ENCODE peak calls at places on chromosomes 6 and 20, in five cellular contexts. V, J, H, N and W are unnamed samples.

GRCh38 chr6:17957488-17957887 is 29.9 kb downstream of the KIF13A start:
- DNase-seq in V (no peak), J (no peak), H (no peak), N (no peak), W (peak)

GRCh38 chr6:138734585-138734984 is 39.0 kb upstream of the CCDC28A start:
- DNase-seq in V (no peak), J (no peak), H (no peak), N (no peak), W (no peak)

GRCh38 chr6:31586013-31586412 is at the start of gene LST1:
- DNase-seq in V (no peak), J (no peak), H (no peak), N (no peak), W (peak)

GRCh38 chr20:3995067-3995748 is 20.1 kb downstream of the RNF24 start:
- DNase-seq in V (no peak), J (no peak), H (no peak), N (peak), W (peak)

GRCh38 chr20:25487306-25487705 is 79.8 kb downstream of the GINS1 start:
- DNase-seq in V (no peak), J (no peak), H (no peak), N (no peak), W (no peak)

GRCh38 chr6:55694148-55694547 is 115.2 kb upstream of the HMGCLL1 start:
- DNase-seq in V (no peak), J (no peak), H (no peak), N (peak), W (peak)

GRCh38 chr20:4104842-4105241 is 89.5 kb upstream of the RNF24 start:
- DNase-seq in V (no peak), J (no peak), H (no peak), N (no peak), W (no peak)

GRCh38 chr6:100986921-100987320 is 105.8 kb upstream of the ASCC3 start:
- DNase-seq in V (no peak), J (no peak), H (no peak), N (no peak), W (no peak)

GRCh38 chr6:34514593-34515472 is 41.3 kb downstream of the SPDEF start:
- DNase-seq in V (peak), J (no peak), H (no peak), N (peak), W (peak)

GRCh38 chr20:50325215-50325614 is 134.6 kb downstream of the CEBPB start:
- DNase-seq in V (no peak), J (no peak), H (no peak), N (no peak), W (no peak)

GRCh38 chr20:19540401-19540800 is 217.7 kb upstream of the RIN2 start:
- DNase-seq in V (no peak), J (no peak), H (no peak), N (no peak), W (peak)

GRCh38 chr6:30754631-30755030 is 10.3 kb upstream of the IER3 start:
- DNase-seq in V (no peak), J (no peak), H (no peak), N (no peak), W (peak)

GRCh38 chr6:128410584-128410983 is 109.8 kb downstream of the PTPRK start:
- DNase-seq in V (no peak), J (no peak), H (no peak), N (no peak), W (no peak)

GRCh38 chr20:24060851-24061590 is 72.4 kb upstream of the GGTLC1 start:
- DNase-seq in V (no peak), J (no peak), H (no peak), N (no peak), W (no peak)

GRCh38 chr6:108897371-108897770 is 49.1 kb downstream of the ARMC2 start:
- DNase-seq in V (no peak), J (no peak), H (no peak), N (peak), W (peak)

GRCh38 chr20:49999329-49999728 is 16.5 kb downstream of the SNAI1 start:
- DNase-seq in V (no peak), J (no peak), H (no peak), N (no peak), W (no peak)

GRCh38 chr6:133259561-133259960 is 18.4 kb downstream of the EYA4 start:
- DNase-seq in V (no peak), J (no peak), H (no peak), N (no peak), W (no peak)

GRCh38 chr6:23277521-23278227 is 708.3 kb downstream of the HDGFL1 start:
- DNase-seq in V (no peak), J (no peak), H (no peak), N (no peak), W (no peak)

GRCh38 chr6:131379951-131380350 is 193.1 kb upstream of the ARG1 start:
- DNase-seq in V (no peak), J (no peak), H (no peak), N (peak), W (peak)

GRCh38 chr6:22366214-22366613 is 69.4 kb upstream of the PRL start:
- DNase-seq in V (no peak), J (no peak), H (no peak), N (no peak), W (no peak)

GRCh38 chr20:48064929-48065328 is 279.6 kb upstream of the SULF2 start:
- DNase-seq in V (no peak), J (no peak), H (no peak), N (peak), W (no peak)

GRCh38 chr6:97294451-97294850 is 11.4 kb upstream of the MMS22L start:
- DNase-seq in V (no peak), J (no peak), H (no peak), N (peak), W (peak)

GRCh38 chr6:167937301-167937700 is 60.2 kb upstream of the KIF25 start:
- DNase-seq in V (no peak), J (no peak), H (no peak), N (no peak), W (no peak)

GRCh38 chr20:17889226-17889625 is 79.4 kb downstream of the SNX5 start:
- DNase-seq in V (no peak), J (no peak), H (no peak), N (peak), W (peak)

GRCh38 chr20:17431621-17432364 is 99.4 kb downstream of the BFSP1 start:
- DNase-seq in V (peak), J (no peak), H (peak), N (peak), W (peak)

GRCh38 chr6:42158011-42158410 is 15.2 kb upstream of the GUCA1A start:
- DNase-seq in V (no peak), J (no peak), H (no peak), N (no peak), W (no peak)

GRCh38 chr6:166434336-166434735 is 51.6 kb upstream of the MPC1 start:
- DNase-seq in V (no peak), J (no peak), H (no peak), N (no peak), W (no peak)

GRCh38 chr20:39069976-39070375 is 107.8 kb downstream of the DHX35 start:
- DNase-seq in V (no peak), J (no peak), H (no peak), N (no peak), W (no peak)

GRCh38 chr20:17617868-17618672 is 48.2 kb downstream of the DSTN start:
- DNase-seq in V (peak), J (peak), H (no peak), N (no peak), W (no peak)

GRCh38 chr6:163626073-163626867 is 211.8 kb downstream of the QKI start:
- DNase-seq in V (no peak), J (no peak), H (no peak), N (no peak), W (peak)

GRCh38 chr20:1150218-1150617 is 31.8 kb downstream of the PSMF1 start:
- DNase-seq in V (no peak), J (no peak), H (no peak), N (no peak), W (peak)

GRCh38 chr20:17228624-17229061 is 1.8 kb downstream of the PCSK2 start:
- DNase-seq in V (peak), J (peak), H (no peak), N (no peak), W (no peak)

GRCh38 chr6:84774174-84775158 is 10.1 kb upstream of the TBX18 start:
- DNase-seq in V (peak), J (no peak), H (no peak), N (peak), W (peak)

GRCh38 chr20:46022411-46023147 is 6.4 kb upstream of the SLC12A5 start:
- DNase-seq in V (peak), J (no peak), H (peak), N (no peak), W (peak)

GRCh38 chr20:44730441-44730840 is 15.2 kb upstream of the KCNK15 start:
- DNase-seq in V (no peak), J (no peak), H (no peak), N (peak), W (peak)

GRCh38 chr6:25893778-25894177 is 19.7 kb upstream of the SLC17A3 start:
- DNase-seq in V (no peak), J (no peak), H (no peak), N (no peak), W (no peak)

GRCh38 chr6:144939926-144940325 is 654.8 kb downstream of the UTRN start:
- DNase-seq in V (no peak), J (no peak), H (no peak), N (peak), W (no peak)

GRCh38 chr20:1423625-1424106 is 30.8 kb upstream of the FKBP1A start:
- DNase-seq in V (peak), J (no peak), H (no peak), N (peak), W (peak)

GRCh38 chr20:34574426-34574825 is 15.9 kb downstream of the MAP1LC3A start:
- DNase-seq in V (no peak), J (peak), H (no peak), N (no peak), W (no peak)

DNA sequence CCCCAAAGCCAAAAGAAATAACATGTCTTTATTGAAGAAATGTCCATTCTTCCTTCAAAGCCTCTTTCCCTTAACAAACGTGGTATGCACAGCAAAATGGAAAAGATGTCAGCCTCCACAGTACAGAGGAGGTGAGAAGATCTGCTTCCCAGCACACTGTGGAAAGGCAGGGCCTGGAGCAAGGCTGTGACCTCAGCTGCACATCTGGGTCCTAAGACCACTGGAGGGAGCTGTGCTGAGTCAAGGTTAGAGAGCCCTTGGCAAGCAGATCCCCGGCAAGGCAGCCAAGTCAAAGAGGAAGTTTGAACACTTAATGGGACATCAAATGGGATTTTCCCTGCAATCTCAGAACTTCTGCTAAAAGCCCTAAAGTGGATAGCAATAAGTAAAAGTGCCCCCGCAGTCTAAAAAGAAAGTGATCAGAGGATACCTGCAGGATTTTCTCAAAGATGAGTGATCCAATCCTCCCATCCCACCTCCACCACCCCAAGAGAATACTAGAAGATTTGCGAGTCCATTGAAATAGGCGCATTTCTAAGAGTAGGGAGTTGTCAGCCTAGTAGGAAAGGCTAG is 39.4 kb downstream of the UNC5CL start:
- DNase-seq in V (peak), J (no peak), H (no peak), N (peak), W (peak)
- TF ChIP-seq CTCF in V (peak), J (peak), H (no peak), N (peak), W (peak)

DNA sequence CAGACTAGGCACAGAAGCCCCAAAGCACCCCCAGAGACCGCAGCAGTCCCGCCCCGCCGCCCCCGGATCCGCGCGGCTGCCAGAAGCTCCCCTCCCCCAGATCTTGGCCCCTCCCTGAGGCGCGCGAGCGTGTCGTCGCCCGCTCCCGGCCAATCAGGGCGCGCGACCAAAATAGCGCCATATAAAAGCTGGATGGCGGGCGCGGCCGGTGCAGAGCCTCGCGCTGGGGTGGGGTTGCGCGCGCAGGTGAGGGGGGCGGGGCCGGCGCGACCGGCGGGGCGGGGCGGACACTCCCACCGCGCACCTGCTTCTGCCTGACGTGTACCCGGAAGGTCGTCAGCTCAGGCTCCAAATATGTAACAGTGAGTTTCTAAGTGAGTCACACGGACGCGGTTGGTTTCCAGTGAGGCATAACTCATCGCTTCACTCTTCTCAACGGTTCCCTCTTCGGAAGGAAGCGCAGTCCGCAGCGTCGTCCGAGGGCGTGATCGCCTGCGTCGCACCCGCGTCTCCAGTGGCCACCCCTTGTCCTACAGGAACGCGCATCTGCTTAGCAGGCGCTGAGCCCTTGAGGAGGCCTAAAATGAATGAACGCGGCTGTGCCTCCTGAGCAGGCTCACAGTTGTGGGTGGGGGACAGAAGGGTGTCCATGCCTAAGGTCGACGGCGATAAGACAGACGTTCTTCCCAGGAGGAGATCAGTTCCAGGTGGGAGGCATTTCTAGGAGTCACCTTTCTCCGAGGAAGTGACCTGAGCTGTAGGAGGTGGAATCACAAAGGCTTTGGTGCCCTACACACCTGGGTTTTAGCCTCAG is 50.6 kb upstream of the EZR start:
- DNase-seq in V (peak), J (peak), H (peak), N (peak), W (peak)
- TF ChIP-seq CTCF in V (no peak), J (peak), H (no peak), N (no peak), W (no peak)

GRCh38 chr6:73797861-73798260 is 101.9 kb downstream of the CD109 start:
- DNase-seq in V (no peak), J (no peak), H (no peak), N (no peak), W (peak)

GRCh38 chr6:73801652-73802268 is 105.8 kb downstream of the CD109 start:
- DNase-seq in V (no peak), J (no peak), H (no peak), N (no peak), W (no peak)

GRCh38 chr6:73796881-73797280 is 100.9 kb downstream of the CD109 start:
- DNase-seq in V (no peak), J (no peak), H (no peak), N (no peak), W (no peak)

GRCh38 chr6:73800997-73801396 is 105.0 kb downstream of the CD109 start:
- DNase-seq in V (no peak), J (no peak), H (no peak), N (no peak), W (peak)

DNA sequence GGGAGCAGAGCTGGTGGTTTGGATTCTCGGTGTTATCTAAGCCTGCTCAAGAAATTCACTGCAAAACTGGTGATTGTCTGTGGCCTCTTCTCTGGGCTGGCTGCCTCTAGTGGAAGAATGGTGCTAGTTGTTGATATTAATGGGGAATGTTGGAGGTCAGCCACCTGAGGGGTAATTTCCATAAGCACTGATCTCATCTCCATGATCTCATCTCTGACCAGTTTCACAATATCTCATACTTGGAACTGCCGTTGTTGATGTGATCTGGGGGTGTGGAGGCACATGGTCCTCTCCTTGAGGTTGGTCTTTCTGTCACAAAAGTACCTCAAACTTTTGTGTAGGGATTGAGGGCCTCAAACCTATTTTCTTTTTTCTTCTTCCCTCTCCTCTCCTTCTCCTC is 102.6 kb downstream of the CD109 start:
- DNase-seq in V (no peak), J (no peak), H (no peak), N (peak), W (peak)
- TF ChIP-seq CTCF in V (no peak), J (peak), H (no peak), N (peak), W (peak)

DNA sequence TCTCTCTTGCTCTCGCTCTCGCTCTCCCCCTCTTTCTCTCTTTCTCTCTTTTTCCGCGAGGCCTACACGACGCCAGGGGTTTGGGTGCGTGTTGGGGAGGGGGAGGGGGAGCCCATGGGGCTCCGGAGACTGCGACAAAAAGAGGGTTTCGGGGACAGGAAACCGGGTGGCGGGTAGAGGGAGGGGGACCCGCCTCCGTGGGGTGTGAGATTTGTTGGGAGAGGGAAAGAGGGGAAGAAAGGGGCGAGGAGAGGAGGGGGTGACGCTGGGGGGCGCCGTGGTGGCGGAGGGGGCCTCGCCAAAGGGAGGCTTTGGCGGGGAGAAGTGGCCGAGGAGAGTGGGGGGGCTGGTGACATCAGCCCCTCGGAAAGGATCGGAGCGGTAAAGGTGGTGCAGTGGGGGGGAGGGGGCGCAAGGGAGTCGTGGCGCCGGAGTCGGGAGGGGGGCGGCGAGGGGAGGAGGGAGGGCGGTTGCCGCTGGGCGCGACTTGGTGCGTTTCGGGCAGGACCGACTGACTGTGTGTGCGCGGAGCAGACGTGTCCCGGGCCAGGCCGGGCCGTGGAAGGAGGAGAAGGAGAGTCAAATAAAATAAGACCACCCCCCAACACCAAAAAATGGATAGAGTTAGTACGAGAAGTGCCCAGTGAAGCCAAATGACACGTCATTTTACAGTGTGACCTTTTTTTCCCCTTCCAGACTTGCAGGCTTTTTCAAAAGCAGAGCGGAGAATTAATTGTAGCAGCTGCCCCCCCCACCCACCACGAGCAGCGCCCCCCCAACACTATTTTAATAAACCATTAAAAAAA is 39.8 kb downstream of the GNAS start:
- DNase-seq in V (peak), J (peak), H (peak), N (peak), W (peak)
- TF ChIP-seq CTCF in V (no peak), J (no peak), H (no peak), N (peak), W (no peak)

GRCh38 chr6:44257753-44258324 is 511 bp upstream of the SLC35B2 start:
- DNase-seq in V (no peak), J (no peak), H (no peak), N (no peak), W (no peak)
- TF ChIP-seq CTCF in V (no peak), J (peak), H (peak), N (no peak), W (no peak)

DNA sequence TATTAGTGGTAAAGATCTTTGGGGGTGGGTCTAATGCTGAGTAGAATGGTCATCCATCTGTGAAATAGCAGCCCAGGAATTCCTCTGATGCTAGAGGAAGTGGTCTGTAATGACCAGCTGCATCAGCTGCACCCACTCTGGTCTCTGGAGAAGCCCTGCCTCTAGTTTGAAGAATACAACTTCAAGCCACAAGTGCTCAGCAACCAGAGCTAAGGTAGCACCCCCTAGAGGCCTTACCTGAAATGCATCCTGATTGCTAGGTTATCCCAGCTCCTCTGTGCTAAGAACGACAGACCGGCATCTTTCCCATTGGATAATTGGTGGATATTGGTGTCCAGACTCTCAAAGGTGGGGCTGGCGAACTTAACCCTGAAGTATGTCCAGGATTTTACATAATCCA is 58.2 kb downstream of the DNAH8 start:
- DNase-seq in V (peak), J (no peak), H (no peak), N (no peak), W (no peak)
- TF ChIP-seq CTCF in V (no peak), J (peak), H (no peak), N (peak), W (peak)